ENCODE peak calls at places on chromosome 22, in seven cellular contexts. H, G, U, D, B, M and F are unnamed samples.

GRCh38 chr22:48639021-48639795 is 1188.5 kb downstream of the BRD1 start:
- DNase-seq in H (no peak), G (no peak), U (peak; percentile 70), D (no peak), B (no peak), M (no peak), F (no peak)

GRCh38 chr22:27391092-27391770 is 410.3 kb downstream of the MN1 start:
- DNase-seq in H (peak; percentile 32), G (no peak), U (no peak), D (no peak), B (no peak), M (no peak), F (peak; percentile 55)

GRCh38 chr22:46132830-46133587 is 17.3 kb upstream of the PPARA start:
- DNase-seq in H (no peak), G (no peak), U (peak; percentile 74), D (no peak), B (no peak), M (no peak), F (no peak)

GRCh38 chr22:24208012-24208749 is 26.9 kb downstream of the SUSD2 start:
- DNase-seq in H (peak; percentile 63), G (peak; percentile 96), U (no peak), D (no peak), B (peak; percentile 98), M (peak; percentile 95), F (peak; percentile 48)

GRCh38 chr22:17672417-17672991 is 33.9 kb downstream of the BCL2L13 start:
- DNase-seq in H (no peak), G (no peak), U (no peak), D (peak; percentile 24), B (peak; percentile 42), M (no peak), F (no peak)

GRCh38 chr22:37454857-37455686 is 27.8 kb upstream of the ELFN2 start:
- DNase-seq in H (peak; percentile 89), G (peak; percentile 83), U (peak; percentile 86), D (no peak), B (peak; percentile 79), M (peak; percentile 85), F (peak; percentile 39)

GRCh38 chr22:39818050-39818449 is 75.5 kb downstream of the ENTHD1 start:
- DNase-seq in H (no peak), G (no peak), U (no peak), D (no peak), B (peak; percentile 42), M (no peak), F (no peak)

GRCh38 chr22:46469701-46470100 is 67.7 kb downstream of the CELSR1 start:
- DNase-seq in H (no peak), G (no peak), U (peak; percentile 17), D (no peak), B (no peak), M (no peak), F (peak; percentile 11)

GRCh38 chr22:36612458-36612857 is 83.5 kb upstream of the EIF3D start:
- DNase-seq in H (no peak), G (no peak), U (no peak), D (no peak), B (no peak), M (no peak), F (peak; percentile 72)

GRCh38 chr22:39514373-39514973 is 5.9 kb upstream of the ATF4 start:
- DNase-seq in H (peak; percentile 62), G (no peak), U (peak; percentile 54), D (peak; percentile 72), B (no peak), M (no peak), F (peak; percentile 75)

GRCh38 chr22:47053013-47053864 is 290.8 kb downstream of the TBC1D22A start:
- DNase-seq in H (no peak), G (no peak), U (peak; percentile 66), D (no peak), B (no peak), M (no peak), F (no peak)

GRCh38 chr22:34113381-34113780 is 193.1 kb upstream of the LARGE1 start:
- DNase-seq in H (no peak), G (no peak), U (no peak), D (no peak), B (no peak), M (no peak), F (no peak)

GRCh38 chr22:38740754-38741153 is 15.0 kb downstream of the SUN2 start:
- DNase-seq in H (no peak), G (no peak), U (peak; percentile 57), D (no peak), B (no peak), M (no peak), F (no peak)

GRCh38 chr22:21044931-21045584 is 688 bp upstream of the LRRC74B start:
- DNase-seq in H (no peak), G (no peak), U (peak; percentile 51), D (peak; percentile 89), B (peak; percentile 57), M (no peak), F (no peak)

GRCh38 chr22:48760481-48761238 is 1067.0 kb downstream of the BRD1 start:
- DNase-seq in H (peak; percentile 2), G (no peak), U (no peak), D (peak; percentile 1), B (no peak), M (no peak), F (no peak)

GRCh38 chr22:48491451-48491941 is 1336.2 kb downstream of the BRD1 start:
- DNase-seq in H (peak; percentile 13), G (peak; percentile 56), U (peak; percentile 69), D (no peak), B (no peak), M (no peak), F (no peak)

GRCh38 chr22:48576333-48577013 is 1251.2 kb downstream of the BRD1 start:
- DNase-seq in H (peak; percentile 67), G (no peak), U (peak; percentile 80), D (no peak), B (no peak), M (no peak), F (no peak)

GRCh38 chr22:36921309-36922096 is 8.1 kb downstream of the CSF2RB start:
- DNase-seq in H (no peak), G (no peak), U (no peak), D (no peak), B (no peak), M (no peak), F (no peak)

GRCh38 chr22:40855960-40856512 is 403 bp downstream of the ST13 start:
- DNase-seq in H (peak; percentile 39), G (peak; percentile 19), U (peak; percentile 84), D (peak; percentile 44), B (peak; percentile 29), M (no peak), F (peak; percentile 23)

GRCh38 chr22:49080631-49081030 is 747.0 kb downstream of the BRD1 start:
- DNase-seq in H (no peak), G (no peak), U (no peak), D (no peak), B (no peak), M (no peak), F (no peak)

GRCh38 chr22:32803020-32803758 is 1.7 kb downstream of the TIMP3 start:
- DNase-seq in H (no peak), G (no peak), U (no peak), D (no peak), B (peak; percentile 33), M (no peak), F (no peak)

GRCh38 chr22:47238886-47239860 is 476.7 kb downstream of the TBC1D22A start:
- DNase-seq in H (no peak), G (no peak), U (no peak), D (no peak), B (peak; percentile 28), M (no peak), F (no peak)

GRCh38 chr22:36042240-36042639 is 13.6 kb upstream of the RBFOX2 start:
- DNase-seq in H (no peak), G (no peak), U (no peak), D (no peak), B (no peak), M (no peak), F (no peak)

GRCh38 chr22:39932918-39933649 is 27.1 kb upstream of the TMA7B start:
- DNase-seq in H (peak; percentile 36), G (peak; percentile 22), U (no peak), D (peak; percentile 48), B (no peak), M (peak; percentile 35), F (peak; percentile 43)

GRCh38 chr22:39664485-39665200 is 94.1 kb downstream of the CACNA1I start:
- DNase-seq in H (peak; percentile 38), G (no peak), U (no peak), D (no peak), B (no peak), M (no peak), F (peak; percentile 25)

GRCh38 chr22:44360686-44361381 is 48.1 kb upstream of the SHISAL1 start:
- DNase-seq in H (peak; percentile 45), G (peak; percentile 82), U (peak; percentile 84), D (no peak), B (peak; percentile 54), M (no peak), F (no peak)
- TF ChIP-seq CTCF in H (no peak), G (no peak), U (no peak), D (no peak), B (peak; percentile 15), M (no peak), F (no peak)

GRCh38 chr22:31036671-31037550 is 44.2 kb upstream of the SMTN start:
- DNase-seq in H (no peak), G (peak; percentile 60), U (no peak), D (peak; percentile 13), B (peak; percentile 65), M (no peak), F (no peak)
- TF ChIP-seq CTCF in H (no peak), G (peak; percentile 9), U (no peak), D (peak; percentile 14), B (no peak), M (no peak), F (no peak)

GRCh38 chr22:50246242-50247175 is 1.7 kb upstream of the TUBGCP6 start:
- DNase-seq in H (no peak), G (no peak), U (no peak), D (no peak), B (no peak), M (no peak), F (no peak)
- TF ChIP-seq CTCF in H (no peak), G (no peak), U (no peak), D (no peak), B (no peak), M (peak; percentile 38), F (no peak)

DNA sequence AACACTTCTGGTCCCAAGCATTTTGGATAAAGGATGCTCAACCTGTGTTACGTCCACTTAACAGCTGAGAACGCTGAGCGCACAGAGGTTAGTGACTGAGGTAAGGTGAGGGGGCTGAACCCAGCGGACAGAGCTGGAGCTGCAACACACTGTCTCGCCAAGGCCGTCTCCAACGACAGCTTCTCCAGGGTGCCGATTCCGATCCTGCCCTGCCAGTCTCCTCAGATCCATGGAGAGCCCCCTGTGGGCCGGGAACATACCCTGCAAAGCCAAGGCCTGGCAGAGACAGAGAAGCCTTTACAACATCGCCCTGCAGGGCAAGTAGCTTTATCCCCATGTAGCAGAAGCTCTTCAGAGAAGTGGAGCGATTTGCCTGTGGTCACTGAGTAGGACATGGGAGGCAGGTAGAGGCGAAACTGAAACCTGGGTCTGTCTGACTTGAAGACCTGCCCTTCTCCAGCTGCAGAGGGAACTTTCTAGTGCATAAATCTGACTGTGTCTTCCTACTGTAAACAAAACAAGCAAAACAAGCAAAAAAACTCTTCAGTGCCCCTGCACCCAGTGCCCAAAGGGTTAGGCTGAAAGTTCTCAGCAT is 72.8 kb downstream of the SCUBE1 start:
- DNase-seq in H (no peak), G (peak; percentile 50), U (no peak), D (peak; percentile 46), B (no peak), M (no peak), F (no peak)
- TF ChIP-seq CTCF in H (peak; percentile 4), G (no peak), U (no peak), D (peak; percentile 51), B (no peak), M (peak; percentile 39), F (no peak)

GRCh38 chr22:20027966-20028854 is 7.3 kb downstream of the TANGO2 start:
- DNase-seq in H (no peak), G (peak; percentile 15), U (no peak), D (no peak), B (peak; percentile 18), M (no peak), F (no peak)
- TF ChIP-seq CTCF in H (peak; percentile 9), G (peak; percentile 17), U (no peak), D (peak; percentile 49), B (peak; percentile 24), M (peak; percentile 19), F (no peak)